ENCODE peak calls at places on chromosomes 3 and 15, in six cellular contexts. One of them, this sample, is unnamed.

GRCh38 chr3:52887166-52887565 is 10.2 kb downstream of the STIMATE start:
- DNase-seq in mammary epithelial cell: no peak
- DNase-seq in endothelial cell: no peak
- DNase-seq in pancreas: no peak
- DNase-seq in neural crest cell: no peak
- DNase-seq in right atrium auricular region: no peak
- DNase-seq in this sample: no peak

GRCh38 chr3:56321383-56321782 is 146.9 kb downstream of the ERC2 start:
- DNase-seq in mammary epithelial cell: no peak
- DNase-seq in endothelial cell: no peak
- DNase-seq in pancreas: no peak
- DNase-seq in neural crest cell: no peak
- DNase-seq in right atrium auricular region: no peak
- DNase-seq in this sample: no peak

GRCh38 chr15:59116141-59116540 is 11.2 kb downstream of the CCNB2 start:
- DNase-seq in mammary epithelial cell: no peak
- DNase-seq in endothelial cell: no peak
- DNase-seq in pancreas: no peak
- DNase-seq in neural crest cell: no peak
- DNase-seq in right atrium auricular region: no peak
- DNase-seq in this sample: no peak

GRCh38 chr3:139937674-139938279 is 2.8 kb downstream of the CLSTN2 start:
- DNase-seq in mammary epithelial cell: peak
- DNase-seq in endothelial cell: peak
- DNase-seq in pancreas: peak
- DNase-seq in neural crest cell: peak
- DNase-seq in right atrium auricular region: no peak
- DNase-seq in this sample: no peak

GRCh38 chr3:123126051-123126450 is 59.2 kb downstream of the PDIA5 start:
- DNase-seq in mammary epithelial cell: no peak
- DNase-seq in endothelial cell: no peak
- DNase-seq in pancreas: no peak
- DNase-seq in neural crest cell: no peak
- DNase-seq in right atrium auricular region: no peak
- DNase-seq in this sample: peak

GRCh38 chr15:40684381-40684780 is 10.6 kb upstream of the RAD51 start:
- DNase-seq in mammary epithelial cell: peak
- DNase-seq in endothelial cell: no peak
- DNase-seq in pancreas: no peak
- DNase-seq in neural crest cell: no peak
- DNase-seq in right atrium auricular region: no peak
- DNase-seq in this sample: no peak

GRCh38 chr3:156628095-156628690 is 46.2 kb upstream of the TIPARP start:
- DNase-seq in mammary epithelial cell: no peak
- DNase-seq in endothelial cell: no peak
- DNase-seq in pancreas: no peak
- DNase-seq in neural crest cell: no peak
- DNase-seq in right atrium auricular region: no peak
- DNase-seq in this sample: no peak

GRCh38 chr15:53251998-53252397 is 461.9 kb upstream of the ONECUT1 start:
- DNase-seq in mammary epithelial cell: no peak
- DNase-seq in endothelial cell: no peak
- DNase-seq in pancreas: peak
- DNase-seq in neural crest cell: no peak
- DNase-seq in right atrium auricular region: no peak
- DNase-seq in this sample: no peak

GRCh38 chr3:9111349-9112265 is 137.8 kb downstream of the SRGAP3 start:
- DNase-seq in mammary epithelial cell: no peak
- DNase-seq in endothelial cell: peak
- DNase-seq in pancreas: no peak
- DNase-seq in neural crest cell: no peak
- DNase-seq in right atrium auricular region: peak
- DNase-seq in this sample: no peak

GRCh38 chr15:49473031-49473430 is 50.0 kb downstream of the FGF7 start:
- DNase-seq in mammary epithelial cell: no peak
- DNase-seq in endothelial cell: no peak
- DNase-seq in pancreas: no peak
- DNase-seq in neural crest cell: no peak
- DNase-seq in right atrium auricular region: no peak
- DNase-seq in this sample: no peak

GRCh38 chr3:43296565-43296964 is 10.2 kb downstream of the SNRK start:
- DNase-seq in mammary epithelial cell: peak
- DNase-seq in endothelial cell: no peak
- DNase-seq in pancreas: no peak
- DNase-seq in neural crest cell: no peak
- DNase-seq in right atrium auricular region: no peak
- DNase-seq in this sample: peak

GRCh38 chr3:190902292-190902691 is 39.8 kb upstream of the GMNC start:
- DNase-seq in mammary epithelial cell: peak
- DNase-seq in endothelial cell: no peak
- DNase-seq in pancreas: no peak
- DNase-seq in neural crest cell: no peak
- DNase-seq in right atrium auricular region: no peak
- DNase-seq in this sample: no peak

GRCh38 chr3:80331768-80332167 is 564.0 kb upstream of the ROBO1 start:
- DNase-seq in mammary epithelial cell: no peak
- DNase-seq in endothelial cell: no peak
- DNase-seq in pancreas: no peak
- DNase-seq in neural crest cell: no peak
- DNase-seq in right atrium auricular region: no peak
- DNase-seq in this sample: no peak

GRCh38 chr15:40436892-40437753 is 3.6 kb upstream of the BAHD1 start:
- DNase-seq in mammary epithelial cell: no peak
- DNase-seq in endothelial cell: no peak
- DNase-seq in pancreas: no peak
- DNase-seq in neural crest cell: no peak
- DNase-seq in right atrium auricular region: no peak
- DNase-seq in this sample: no peak

GRCh38 chr3:64291345-64291744 is 66.1 kb upstream of the PRICKLE2 start:
- DNase-seq in mammary epithelial cell: peak
- DNase-seq in endothelial cell: no peak
- DNase-seq in pancreas: no peak
- DNase-seq in neural crest cell: no peak
- DNase-seq in right atrium auricular region: peak
- DNase-seq in this sample: no peak

GRCh38 chr3:57160046-57160730 is 5.0 kb downstream of the IL17RD start:
- DNase-seq in mammary epithelial cell: no peak
- DNase-seq in endothelial cell: no peak
- DNase-seq in pancreas: no peak
- DNase-seq in neural crest cell: no peak
- DNase-seq in right atrium auricular region: no peak
- DNase-seq in this sample: no peak

GRCh38 chr3:22960326-22960984 is 242.7 kb upstream of the UBE2E2 start:
- DNase-seq in mammary epithelial cell: peak
- DNase-seq in endothelial cell: peak
- DNase-seq in pancreas: peak
- DNase-seq in neural crest cell: peak
- DNase-seq in right atrium auricular region: no peak
- DNase-seq in this sample: no peak

GRCh38 chr15:101092867-101093202 is 159.0 kb downstream of the CHSY1 start:
- DNase-seq in mammary epithelial cell: no peak
- DNase-seq in endothelial cell: no peak
- DNase-seq in pancreas: no peak
- DNase-seq in neural crest cell: no peak
- DNase-seq in right atrium auricular region: no peak
- DNase-seq in this sample: no peak

GRCh38 chr3:152272771-152273242 is 4.1 kb downstream of the MBNL1 start:
- DNase-seq in mammary epithelial cell: peak
- DNase-seq in endothelial cell: no peak
- DNase-seq in pancreas: no peak
- DNase-seq in neural crest cell: no peak
- DNase-seq in right atrium auricular region: no peak
- DNase-seq in this sample: no peak

GRCh38 chr15:30990036-30990435 is 1.4 kb downstream of the MTMR10 start:
- DNase-seq in mammary epithelial cell: no peak
- DNase-seq in endothelial cell: no peak
- DNase-seq in pancreas: no peak
- DNase-seq in neural crest cell: no peak
- DNase-seq in right atrium auricular region: no peak
- DNase-seq in this sample: no peak

GRCh38 chr3:30848093-30848779 is 46.2 kb downstream of the GADL1 start:
- DNase-seq in mammary epithelial cell: no peak
- DNase-seq in endothelial cell: no peak
- DNase-seq in pancreas: no peak
- DNase-seq in neural crest cell: no peak
- DNase-seq in right atrium auricular region: no peak
- DNase-seq in this sample: no peak

GRCh38 chr15:33587773-33588172 is 277.0 kb downstream of the RYR3 start:
- DNase-seq in mammary epithelial cell: no peak
- DNase-seq in endothelial cell: no peak
- DNase-seq in pancreas: no peak
- DNase-seq in neural crest cell: no peak
- DNase-seq in right atrium auricular region: no peak
- DNase-seq in this sample: no peak

GRCh38 chr3:51686512-51687215 is 15.6 kb downstream of the TEX264 start:
- DNase-seq in mammary epithelial cell: peak
- DNase-seq in endothelial cell: no peak
- DNase-seq in pancreas: no peak
- DNase-seq in neural crest cell: no peak
- DNase-seq in right atrium auricular region: no peak
- DNase-seq in this sample: peak

GRCh38 chr3:53935283-53935901 is 43.7 kb upstream of the SELENOK start:
- DNase-seq in mammary epithelial cell: no peak
- DNase-seq in endothelial cell: no peak
- DNase-seq in pancreas: no peak
- DNase-seq in neural crest cell: no peak
- DNase-seq in right atrium auricular region: no peak
- DNase-seq in this sample: no peak

GRCh38 chr3:166527325-166527724 is 690.1 kb upstream of the BCHE start:
- DNase-seq in mammary epithelial cell: peak
- DNase-seq in endothelial cell: no peak
- DNase-seq in pancreas: no peak
- DNase-seq in neural crest cell: no peak
- DNase-seq in right atrium auricular region: no peak
- DNase-seq in this sample: no peak

GRCh38 chr3:195897081-195897852 is 11.1 kb downstream of the TNK2 start:
- DNase-seq in mammary epithelial cell: peak
- DNase-seq in endothelial cell: no peak
- DNase-seq in pancreas: peak
- DNase-seq in neural crest cell: no peak
- DNase-seq in right atrium auricular region: peak
- DNase-seq in this sample: peak

GRCh38 chr3:137295336-137295735 is 337.6 kb downstream of the IL20RB start:
- DNase-seq in mammary epithelial cell: no peak
- DNase-seq in endothelial cell: no peak
- DNase-seq in pancreas: no peak
- DNase-seq in neural crest cell: no peak
- DNase-seq in right atrium auricular region: no peak
- DNase-seq in this sample: no peak

GRCh38 chr3:137300703-137301102 is 342.9 kb downstream of the IL20RB start:
- DNase-seq in mammary epithelial cell: no peak
- DNase-seq in endothelial cell: no peak
- DNase-seq in pancreas: no peak
- DNase-seq in neural crest cell: no peak
- DNase-seq in right atrium auricular region: no peak
- DNase-seq in this sample: no peak

GRCh38 chr3:137294139-137294538 is 336.4 kb downstream of the IL20RB start:
- DNase-seq in mammary epithelial cell: no peak
- DNase-seq in endothelial cell: no peak
- DNase-seq in pancreas: no peak
- DNase-seq in neural crest cell: no peak
- DNase-seq in right atrium auricular region: no peak
- DNase-seq in this sample: no peak

GRCh38 chr3:137293086-137293485 is 335.3 kb downstream of the IL20RB start:
- DNase-seq in mammary epithelial cell: no peak
- DNase-seq in endothelial cell: no peak
- DNase-seq in pancreas: no peak
- DNase-seq in neural crest cell: no peak
- DNase-seq in right atrium auricular region: no peak
- DNase-seq in this sample: no peak

GRCh38 chr3:137294839-137295238 is 337.1 kb downstream of the IL20RB start:
- DNase-seq in mammary epithelial cell: no peak
- DNase-seq in endothelial cell: no peak
- DNase-seq in pancreas: no peak
- DNase-seq in neural crest cell: no peak
- DNase-seq in right atrium auricular region: no peak
- DNase-seq in this sample: no peak
- TF ChIP-seq CTCF in mammary epithelial cell: no peak
- TF ChIP-seq CTCF in endothelial cell: no peak
- TF ChIP-seq CTCF in pancreas: no peak
- TF ChIP-seq CTCF in neural crest cell: no peak
- TF ChIP-seq CTCF in right atrium auricular region: no peak
- TF ChIP-seq CTCF in this sample: no peak

DNA sequence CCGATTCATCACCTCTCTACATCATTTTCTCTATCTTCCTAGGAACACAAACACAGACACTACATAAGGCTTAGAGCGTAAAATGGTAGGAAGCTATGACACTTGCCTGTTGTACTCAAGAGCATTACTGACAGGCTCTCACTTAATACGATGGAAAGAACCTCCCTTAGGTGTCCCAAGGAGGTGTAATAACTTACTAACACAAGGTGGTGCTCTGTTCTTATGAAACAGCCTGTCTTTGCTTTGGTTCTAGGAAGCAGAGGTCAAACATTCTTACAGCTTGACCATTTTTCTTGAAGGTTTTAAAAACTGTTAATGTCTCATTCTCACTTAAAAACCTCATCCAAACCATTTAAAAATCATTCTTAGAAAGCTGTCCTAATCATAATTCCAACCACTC is 317.9 kb upstream of the AGTR1 start:
- DNase-seq in mammary epithelial cell: peak
- DNase-seq in endothelial cell: peak
- DNase-seq in pancreas: no peak
- DNase-seq in neural crest cell: no peak
- DNase-seq in right atrium auricular region: no peak
- DNase-seq in this sample: no peak
- TF ChIP-seq CTCF in mammary epithelial cell: peak
- TF ChIP-seq CTCF in endothelial cell: no peak
- TF ChIP-seq CTCF in pancreas: peak
- TF ChIP-seq CTCF in neural crest cell: peak
- TF ChIP-seq CTCF in right atrium auricular region: no peak
- TF ChIP-seq CTCF in this sample: peak

GRCh38 chr3:45507820-45508317 is 86.7 kb upstream of the LIMD1 start:
- DNase-seq in mammary epithelial cell: no peak
- DNase-seq in endothelial cell: peak
- DNase-seq in pancreas: no peak
- DNase-seq in neural crest cell: peak
- DNase-seq in right atrium auricular region: no peak
- DNase-seq in this sample: no peak
- TF ChIP-seq CTCF in mammary epithelial cell: no peak
- TF ChIP-seq CTCF in endothelial cell: peak
- TF ChIP-seq CTCF in pancreas: no peak
- TF ChIP-seq CTCF in neural crest cell: peak
- TF ChIP-seq CTCF in right atrium auricular region: no peak
- TF ChIP-seq CTCF in this sample: no peak

DNA sequence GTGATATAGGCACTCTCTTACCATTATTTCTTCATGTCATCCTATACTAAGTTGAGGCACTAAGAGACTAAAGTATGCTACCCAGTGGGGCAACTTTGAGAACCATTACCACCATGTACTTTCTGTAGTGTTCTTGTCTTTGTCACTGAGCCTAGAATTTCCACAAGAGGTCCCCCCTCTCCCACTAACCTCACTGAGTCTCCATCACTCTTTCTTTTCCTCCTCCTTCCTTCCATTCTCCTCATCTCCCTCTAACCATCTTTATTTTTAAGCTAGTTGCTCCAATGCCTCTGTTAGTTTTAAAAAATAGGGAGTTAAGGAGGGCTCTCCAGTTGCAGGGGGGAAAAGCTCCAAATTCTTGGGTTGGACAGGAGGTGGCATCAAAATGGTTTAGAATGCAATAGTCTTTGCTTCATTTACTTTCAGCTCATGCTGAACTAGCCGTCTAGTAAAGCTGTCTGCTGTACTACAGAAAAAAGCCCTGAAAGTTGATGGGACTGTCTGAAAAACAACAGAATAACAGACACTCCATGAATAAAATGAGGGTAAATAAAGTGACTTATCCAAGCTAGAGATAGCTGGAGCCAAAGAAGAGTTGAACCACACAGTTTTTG is 85.1 kb upstream of the MYRIP start:
- DNase-seq in mammary epithelial cell: no peak
- DNase-seq in endothelial cell: no peak
- DNase-seq in pancreas: no peak
- DNase-seq in neural crest cell: no peak
- DNase-seq in right atrium auricular region: no peak
- DNase-seq in this sample: no peak
- TF ChIP-seq CTCF in mammary epithelial cell: peak
- TF ChIP-seq CTCF in endothelial cell: no peak
- TF ChIP-seq CTCF in pancreas: peak
- TF ChIP-seq CTCF in neural crest cell: no peak
- TF ChIP-seq CTCF in right atrium auricular region: no peak
- TF ChIP-seq CTCF in this sample: no peak